ENCODE peak calls at places on chromosomes 7 and 10, in four cellular contexts. One of them, this sample, is unnamed.

GRCh38 chr7:101363734-101364374 is 1.2 kb downstream of the COL26A1 start:
- DNase-seq in ovary: peak; percentile 65
- DNase-seq in adrenal gland: peak; percentile 76
- DNase-seq in fibroblast of lung: peak; percentile 45
- DNase-seq in this sample: peak; percentile 86

GRCh38 chr10:117552759-117553158 is 10.2 kb downstream of the EMX2 start:
- DNase-seq in adrenal gland: no peak
- DNase-seq in fibroblast of lung: no peak
- DNase-seq in ovary: no peak
- DNase-seq in this sample: no peak

GRCh38 chr10:108427081-108427480 is 1262.6 kb upstream of the SORCS1 start:
- DNase-seq in adrenal gland: no peak
- DNase-seq in fibroblast of lung: peak; percentile 4
- DNase-seq in ovary: no peak
- DNase-seq in this sample: no peak

GRCh38 chr10:111506266-111507034 is 429.6 kb downstream of the ADRA2A start:
- DNase-seq in ovary: no peak
- DNase-seq in adrenal gland: no peak
- DNase-seq in fibroblast of lung: no peak
- DNase-seq in this sample: no peak

GRCh38 chr10:76456190-76456589 is 1024.8 kb downstream of the LRMDA start:
- DNase-seq in adrenal gland: no peak
- DNase-seq in fibroblast of lung: peak; percentile 27
- DNase-seq in ovary: no peak
- DNase-seq in this sample: no peak

GRCh38 chr10:43696909-43697499 is 48.3 kb upstream of the ZNF32 start:
- DNase-seq in adrenal gland: no peak
- DNase-seq in ovary: no peak
- DNase-seq in fibroblast of lung: no peak
- DNase-seq in this sample: no peak

GRCh38 chr10:72353028-72353962 is 1.4 kb downstream of the DNAJB12 start:
- DNase-seq in adrenal gland: peak; percentile 61
- DNase-seq in fibroblast of lung: peak; percentile 31
- DNase-seq in ovary: no peak
- DNase-seq in this sample: peak; percentile 30

GRCh38 chr10:67076175-67076574 is 150.3 kb downstream of the LRRTM3 start:
- DNase-seq in adrenal gland: peak; percentile 34
- DNase-seq in fibroblast of lung: no peak
- DNase-seq in ovary: no peak
- DNase-seq in this sample: no peak

GRCh38 chr7:85497999-85498398 is 311.1 kb upstream of the SEMA3D start:
- DNase-seq in fibroblast of lung: no peak
- DNase-seq in adrenal gland: no peak
- DNase-seq in ovary: no peak
- DNase-seq in this sample: no peak
- TF ChIP-seq CTCF in fibroblast of lung: no peak
- TF ChIP-seq CTCF in adrenal gland: no peak
- TF ChIP-seq CTCF in ovary: no peak
- TF ChIP-seq CTCF in this sample: no peak

DNA sequence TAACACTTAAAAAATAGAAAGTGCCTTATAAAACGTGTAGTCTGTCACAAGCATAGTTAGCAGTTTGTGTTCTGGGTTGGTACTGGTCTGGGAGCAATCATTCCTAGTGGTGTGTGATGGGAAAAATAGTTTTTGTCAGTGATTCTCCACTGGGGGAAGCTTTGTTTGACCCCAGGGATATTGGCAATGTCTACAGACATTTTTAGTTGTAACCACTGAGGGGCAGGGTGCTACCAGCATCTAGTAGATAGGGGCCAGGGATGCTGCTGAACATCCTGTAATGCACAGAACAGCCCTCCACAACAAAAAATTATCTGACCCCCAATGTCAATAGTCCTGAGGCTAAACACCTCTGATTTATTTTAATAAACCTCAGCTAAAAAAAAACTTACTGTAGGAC is 51.6 kb upstream of the CREB5 start:
- DNase-seq in ovary: no peak
- DNase-seq in fibroblast of lung: no peak
- DNase-seq in adrenal gland: no peak
- DNase-seq in this sample: no peak
- TF ChIP-seq CTCF in ovary: no peak
- TF ChIP-seq CTCF in fibroblast of lung: no peak
- TF ChIP-seq CTCF in adrenal gland: no peak
- TF ChIP-seq CTCF in this sample: no peak

DNA sequence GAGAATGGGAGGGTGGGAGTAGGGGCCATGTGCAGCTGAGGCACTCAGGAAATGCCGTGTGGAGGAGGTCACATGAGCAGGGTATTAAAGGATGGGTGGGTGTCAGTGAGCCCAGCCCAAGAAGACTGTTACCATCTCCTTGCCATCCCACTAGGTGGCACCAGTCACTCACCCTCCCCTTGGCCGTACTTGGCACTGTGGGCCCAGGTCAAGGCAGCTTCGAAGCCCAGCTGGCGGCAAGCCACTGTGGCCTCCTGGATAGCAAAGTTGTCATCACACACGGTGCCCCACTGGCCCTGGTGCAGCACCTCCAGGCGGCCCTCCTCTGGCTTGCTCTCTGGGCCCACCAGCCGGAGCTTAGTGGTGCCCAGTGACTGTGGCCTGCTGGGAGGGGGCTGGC is 5.4 kb downstream of the LOXL4 start:
- DNase-seq in ovary: peak; percentile 30
- DNase-seq in fibroblast of lung: peak; percentile 23
- DNase-seq in adrenal gland: peak; percentile 85
- DNase-seq in this sample: peak; percentile 46
- TF ChIP-seq CTCF in ovary: no peak
- TF ChIP-seq CTCF in fibroblast of lung: peak; percentile 33
- TF ChIP-seq CTCF in adrenal gland: peak; percentile 70
- TF ChIP-seq CTCF in this sample: peak; percentile 36

GRCh38 chr7:50658696-50659095 is 93.5 kb upstream of the DDC start:
- DNase-seq in fibroblast of lung: no peak
- DNase-seq in ovary: no peak
- DNase-seq in adrenal gland: peak; percentile 19
- DNase-seq in this sample: no peak

GRCh38 chr7:50655490-50655889 is 90.3 kb upstream of the DDC start:
- DNase-seq in fibroblast of lung: no peak
- DNase-seq in ovary: no peak
- DNase-seq in adrenal gland: peak; percentile 11
- DNase-seq in this sample: no peak

GRCh38 chr7:50656141-50656895 is 91.1 kb upstream of the DDC start:
- DNase-seq in adrenal gland: peak; percentile 22
- DNase-seq in fibroblast of lung: no peak
- DNase-seq in ovary: no peak
- DNase-seq in this sample: no peak

GRCh38 chr7:50657912-50658311 is 92.7 kb upstream of the DDC start:
- DNase-seq in adrenal gland: peak; percentile 17
- DNase-seq in fibroblast of lung: no peak
- DNase-seq in ovary: no peak
- DNase-seq in this sample: no peak

GRCh38 chr7:50657341-50657873 is 92.2 kb upstream of the DDC start:
- DNase-seq in adrenal gland: peak; percentile 70
- DNase-seq in fibroblast of lung: no peak
- DNase-seq in ovary: peak; percentile 69
- DNase-seq in this sample: no peak
- TF ChIP-seq CTCF in adrenal gland: no peak
- TF ChIP-seq CTCF in fibroblast of lung: no peak
- TF ChIP-seq CTCF in ovary: peak; percentile 64
- TF ChIP-seq CTCF in this sample: peak; percentile 24

GRCh38 chr10:121510201-121510771 is 88.0 kb downstream of the FGFR2 start:
- DNase-seq in adrenal gland: peak; percentile 50
- DNase-seq in ovary: no peak
- DNase-seq in fibroblast of lung: peak; percentile 56
- DNase-seq in this sample: no peak
- TF ChIP-seq CTCF in adrenal gland: no peak
- TF ChIP-seq CTCF in ovary: no peak
- TF ChIP-seq CTCF in fibroblast of lung: no peak
- TF ChIP-seq CTCF in this sample: no peak

GRCh38 chr7:105136221-105136620 is 122.2 kb downstream of the KMT2E start:
- DNase-seq in ovary: no peak
- DNase-seq in fibroblast of lung: no peak
- DNase-seq in adrenal gland: peak; percentile 46
- DNase-seq in this sample: no peak
- TF ChIP-seq CTCF in ovary: no peak
- TF ChIP-seq CTCF in fibroblast of lung: peak; percentile 31
- TF ChIP-seq CTCF in adrenal gland: peak; percentile 27
- TF ChIP-seq CTCF in this sample: peak; percentile 29

GRCh38 chr7:87152112-87152896 is at the start of gene DMTF1:
- DNase-seq in adrenal gland: peak; percentile 95
- DNase-seq in fibroblast of lung: peak; percentile 95
- DNase-seq in ovary: peak; percentile 94
- DNase-seq in this sample: peak; percentile 97
- TF ChIP-seq CTCF in adrenal gland: no peak
- TF ChIP-seq CTCF in fibroblast of lung: no peak
- TF ChIP-seq CTCF in ovary: no peak
- TF ChIP-seq CTCF in this sample: no peak

DNA sequence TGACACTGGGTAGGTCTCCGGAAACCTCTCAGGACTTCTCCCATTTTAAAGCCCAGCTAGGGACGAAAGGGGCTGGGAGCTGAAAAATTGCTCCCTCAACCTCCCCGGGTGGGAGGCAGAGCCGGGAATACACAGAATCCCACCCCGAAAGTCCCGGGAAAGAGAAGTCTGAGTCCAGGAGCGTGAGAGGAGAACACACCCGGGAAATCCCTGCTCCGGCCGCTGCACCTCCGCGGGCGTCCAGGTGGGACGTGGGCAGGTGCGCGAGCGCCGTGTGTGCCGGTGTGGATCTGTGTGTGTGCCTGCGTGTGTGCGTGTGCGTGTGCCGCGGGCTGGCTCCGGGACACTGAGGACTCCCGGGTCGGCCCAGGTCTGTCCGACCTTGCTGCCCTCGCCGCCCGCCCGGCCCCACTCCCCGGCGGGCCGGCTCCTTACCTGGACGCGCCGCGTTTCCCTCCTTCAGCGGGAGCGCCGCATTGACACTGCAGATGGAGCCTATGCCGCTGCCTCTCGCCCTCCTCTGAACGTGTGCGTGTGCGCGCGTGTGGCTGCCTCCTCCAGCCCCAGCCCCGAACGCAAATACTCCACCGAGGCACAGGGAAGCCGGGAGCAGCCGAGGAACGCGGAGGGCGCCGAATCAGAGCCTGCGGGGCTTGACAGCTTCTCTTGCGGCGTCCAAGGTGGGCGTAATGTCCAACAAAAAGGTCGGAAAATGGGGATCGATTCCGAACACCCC is at the start of gene PLXNA4:
- DNase-seq in adrenal gland: no peak
- DNase-seq in ovary: peak; percentile 42
- DNase-seq in fibroblast of lung: peak; percentile 26
- DNase-seq in this sample: peak; percentile 52
- TF ChIP-seq CTCF in adrenal gland: no peak
- TF ChIP-seq CTCF in ovary: no peak
- TF ChIP-seq CTCF in fibroblast of lung: no peak
- TF ChIP-seq CTCF in this sample: no peak

DNA sequence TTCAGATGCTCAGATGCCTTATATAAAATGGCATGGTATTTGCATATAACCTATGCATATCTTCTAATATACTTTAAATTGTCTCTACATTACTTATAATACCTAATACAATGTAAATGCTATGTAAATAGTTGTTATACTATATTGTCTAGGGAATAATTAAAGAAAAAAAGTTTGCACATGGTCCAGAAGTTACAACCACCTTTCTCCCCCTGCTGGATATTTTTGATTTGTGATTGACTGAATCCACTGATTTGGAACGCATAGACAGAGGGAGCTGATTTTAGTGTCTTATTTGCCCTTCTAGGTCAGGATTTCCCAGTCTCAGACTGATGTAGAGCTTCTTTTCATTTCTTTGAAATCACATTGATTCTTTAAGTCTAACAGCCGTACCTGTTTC is 31.8 kb downstream of the MDFIC start:
- DNase-seq in adrenal gland: no peak
- DNase-seq in ovary: no peak
- DNase-seq in fibroblast of lung: no peak
- DNase-seq in this sample: no peak
- TF ChIP-seq CTCF in adrenal gland: no peak
- TF ChIP-seq CTCF in ovary: no peak
- TF ChIP-seq CTCF in fibroblast of lung: no peak
- TF ChIP-seq CTCF in this sample: no peak

DNA sequence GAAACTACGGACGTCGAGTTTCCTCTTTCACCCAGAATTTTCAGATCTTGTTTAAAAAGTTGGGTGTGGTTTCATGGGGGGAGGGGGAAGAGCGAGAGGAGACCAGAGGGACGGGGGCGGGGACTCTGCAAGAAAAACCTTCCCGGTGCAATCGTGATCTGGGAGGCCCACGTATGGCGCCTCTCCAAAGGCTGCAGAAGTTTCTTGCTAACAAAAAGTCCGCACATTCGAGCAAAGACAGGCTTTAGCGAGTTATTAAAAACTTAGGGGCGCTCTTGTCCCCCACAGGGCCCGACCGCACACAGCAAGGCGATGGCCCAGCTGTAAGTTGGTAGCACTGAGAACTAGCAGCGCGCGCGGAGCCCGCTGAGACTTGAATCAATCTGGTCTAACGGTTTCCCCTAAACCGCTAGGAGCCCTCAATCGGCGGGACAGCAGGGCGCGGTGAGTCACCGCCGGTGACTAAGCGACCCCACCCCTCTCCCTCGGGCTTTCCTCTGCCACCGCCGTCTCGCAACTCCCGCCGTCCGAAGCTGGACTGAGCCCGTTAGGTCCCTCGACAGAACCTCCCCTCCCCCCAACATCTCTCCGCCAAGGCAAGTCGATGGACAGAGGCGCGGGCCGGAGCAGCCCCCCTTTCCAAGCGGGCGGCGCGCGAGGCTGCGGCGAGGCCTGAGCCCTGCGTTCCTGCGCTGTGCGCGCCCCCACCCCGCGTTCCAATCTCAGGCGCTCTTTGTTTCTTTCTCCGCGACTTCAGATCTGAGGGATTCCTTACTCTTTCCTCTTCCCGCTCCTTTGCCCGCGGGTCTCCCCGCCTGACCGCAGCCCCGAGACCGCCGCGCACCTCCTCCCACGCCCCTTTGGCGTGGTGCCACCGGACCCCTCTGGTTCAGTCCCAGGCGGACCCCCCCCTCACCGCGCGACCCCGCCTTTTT is at the start of gene VIM:
- DNase-seq in adrenal gland: peak; percentile 93
- DNase-seq in ovary: peak; percentile 90
- DNase-seq in fibroblast of lung: peak; percentile 98
- DNase-seq in this sample: peak; percentile 86
- TF ChIP-seq CTCF in adrenal gland: no peak
- TF ChIP-seq CTCF in ovary: no peak
- TF ChIP-seq CTCF in fibroblast of lung: no peak
- TF ChIP-seq CTCF in this sample: peak; percentile 16